ENCODE peak calls at places on chromosomes 11 and 22, in five cellular contexts. G is T-helper 2 cell; T is activated gamma-delta T cell treated with anti-CD3 and anti-CD28 coated beads, Interleukin-2, amount 50 U/mL, for 16 hours; A is anterior cingulate cortex; C is NCI-H1092. V is an unnamed sample.

GRCh38 chr11:69296890-69297224 is 2.9 kb downstream of the MYEOV start:
- DNase-seq in G (no peak), T (peak), A (no peak), C (no peak), V (no peak)

GRCh38 chr11:65648997-65649491 is 11.1 kb downstream of the SIPA1 start:
- DNase-seq in G (no peak), T (no peak), A (no peak), C (no peak), V (no peak)

GRCh38 chr11:116707250-116707649 is 65.5 kb downstream of the BUD13 start:
- DNase-seq in G (no peak), T (no peak), A (no peak), C (peak), V (peak)

GRCh38 chr11:1780700-1781592 is 17.2 kb upstream of the CTSD start:
- DNase-seq in G (no peak), T (no peak), A (no peak), C (no peak), V (no peak)

GRCh38 chr11:11604340-11604992 is 17.3 kb downstream of the GALNT18 start:
- DNase-seq in G (no peak), T (no peak), A (peak), C (no peak), V (no peak)

GRCh38 chr11:75050516-75050915 is 46.2 kb downstream of the OR2AT4 start:
- DNase-seq in G (no peak), T (no peak), A (no peak), C (no peak), V (no peak)

GRCh38 chr11:125990244-125990643 is 44.4 kb downstream of the VSIG10L2 start:
- DNase-seq in G (no peak), T (no peak), A (no peak), C (no peak), V (peak)

GRCh38 chr11:35043933-35044332 is 95.0 kb upstream of the CD44 start:
- DNase-seq in G (no peak), T (no peak), A (no peak), C (no peak), V (no peak)

GRCh38 chr11:855796-856195 is 13.1 kb downstream of the TSPAN4 start:
- DNase-seq in G (no peak), T (no peak), A (no peak), C (no peak), V (no peak)

GRCh38 chr22:48781391-48781790 is 1046.3 kb downstream of the BRD1 start:
- DNase-seq in G (no peak), T (no peak), A (no peak), C (no peak), V (no peak)

GRCh38 chr11:65891180-65892136 is 985 bp downstream of the CCDC85B start:
- DNase-seq in G (no peak), T (no peak), A (no peak), C (peak), V (peak)

GRCh38 chr11:71428861-71429435 is 19.2 kb downstream of the DHCR7 start:
- DNase-seq in G (no peak), T (no peak), A (peak), C (no peak), V (no peak)

GRCh38 chr11:96145163-96145585 is 197.8 kb downstream of the MAML2 start:
- DNase-seq in G (no peak), T (no peak), A (no peak), C (no peak), V (no peak)

GRCh38 chr11:78277314-78277994 is 88.7 kb downstream of the USP35 start:
- DNase-seq in G (no peak), T (no peak), A (no peak), C (no peak), V (no peak)

GRCh38 chr11:119472186-119472855 is 49.3 kb upstream of the THY1 start:
- DNase-seq in G (no peak), T (no peak), A (no peak), C (no peak), V (no peak)

GRCh38 chr11:27619936-27620335 is 80.3 kb downstream of the BDNF start:
- DNase-seq in G (no peak), T (no peak), A (no peak), C (no peak), V (no peak)

GRCh38 chr11:70423523-70424505 is 25.5 kb downstream of the CTTN start:
- DNase-seq in G (no peak), T (peak), A (no peak), C (no peak), V (no peak)

GRCh38 chr11:13999704-14000103 is 37.2 kb downstream of the SPON1 start:
- DNase-seq in G (no peak), T (no peak), A (no peak), C (no peak), V (no peak)

GRCh38 chr22:32103648-32104326 is 55.3 kb downstream of the C22orf42 start:
- DNase-seq in G (no peak), T (no peak), A (no peak), C (no peak), V (no peak)

GRCh38 chr11:116852261-116853125 is 15.1 kb upstream of the APOA1 start:
- DNase-seq in G (no peak), T (no peak), A (peak), C (no peak), V (no peak)

GRCh38 chr11:45928535-45929215 is 6.2 kb downstream of the LARGE2 start:
- DNase-seq in G (no peak), T (no peak), A (no peak), C (no peak), V (no peak)

GRCh38 chr11:116257092-116257491 is 515.7 kb downstream of the BUD13 start:
- DNase-seq in G (no peak), T (no peak), A (no peak), C (no peak), V (no peak)

GRCh38 chr11:73553266-73553665 is 44.6 kb downstream of the FAM168A start:
- DNase-seq in G (no peak), T (no peak), A (no peak), C (no peak), V (no peak)

GRCh38 chr11:2584812-2585565 is 114.8 kb downstream of the KCNQ1OT1 start:
- DNase-seq in G (no peak), T (no peak), A (no peak), C (no peak), V (no peak)

GRCh38 chr11:8258289-8258688 is 5.4 kb downstream of the LMO1 start:
- DNase-seq in G (no peak), T (no peak), A (peak), C (no peak), V (no peak)

GRCh38 chr11:67996051-67996450 is 7.8 kb downstream of the UNC93B1 start:
- DNase-seq in G (no peak), T (no peak), A (no peak), C (no peak), V (no peak)

GRCh38 chr11:27171391-27171790 is 130.8 kb downstream of the BBOX1 start:
- DNase-seq in G (no peak), T (no peak), A (no peak), C (no peak), V (no peak)

GRCh38 chr22:17578129-17578754 is 14.9 kb downstream of the SLC25A18 start:
- DNase-seq in G (no peak), T (no peak), A (peak), C (no peak), V (peak)

GRCh38 chr11:27688076-27688475 is 12.2 kb downstream of the BDNF start:
- DNase-seq in G (no peak), T (no peak), A (no peak), C (no peak), V (no peak)

GRCh38 chr11:104106136-104106754 is 57.7 kb downstream of the PDGFD start:
- DNase-seq in G (no peak), T (no peak), A (no peak), C (no peak), V (no peak)

GRCh38 chr22:36328635-36329216 is 59.0 kb downstream of the MYH9 start:
- DNase-seq in G (no peak), T (peak), A (no peak), C (no peak), V (no peak)

GRCh38 chr11:13094930-13095687 is 86.0 kb downstream of the RASSF10 start:
- DNase-seq in G (no peak), T (no peak), A (no peak), C (no peak), V (no peak)

GRCh38 chr22:22756109-22756508 is 111.7 kb downstream of the GGTLC2 start:
- DNase-seq in G (no peak), T (no peak), A (no peak), C (no peak), V (no peak)

GRCh38 chr22:23718371-23719165 is 27.8 kb downstream of the RGL4 start:
- DNase-seq in G (no peak), T (no peak), A (no peak), C (no peak), V (no peak)

GRCh38 chr22:34036936-34037335 is 116.7 kb upstream of the LARGE1 start:
- DNase-seq in G (no peak), T (no peak), A (no peak), C (no peak), V (no peak)

GRCh38 chr11:2444301-2445106 is at the start of the genes KCNQ1 and TRPM5:
- DNase-seq in G (peak), T (peak), A (no peak), C (peak), V (peak)

GRCh38 chr22:23709107-23709506 is 18.3 kb downstream of the RGL4 start:
- DNase-seq in G (no peak), T (no peak), A (no peak), C (no peak), V (no peak)

GRCh38 chr22:19176175-19176630 is 2.3 kb downstream of the SLC25A1 start:
- DNase-seq in G (no peak), T (no peak), A (no peak), C (no peak), V (no peak)

GRCh38 chr11:19683862-19684491 is 28.7 kb upstream of the NAV2 start:
- DNase-seq in G (no peak), T (no peak), A (no peak), C (no peak), V (no peak)

GRCh38 chr11:44538375-44539054 is 26.9 kb upstream of the CD82 start:
- DNase-seq in G (peak), T (peak), A (peak), C (peak), V (peak)